ENCODE peak calls at places on chromosomes 6 and 20, in seven cellular contexts. T, N, Z, B, R, X and F are unnamed samples.

GRCh38 chr6:129102741-129103140 is 219.8 kb downstream of the LAMA2 start:
- DNase-seq in R (no peak), Z (no peak), N (no peak), B (peak; percentile 42), X (no peak), T (no peak), F (no peak)

GRCh38 chr6:44029489-44030185 is 97.6 kb downstream of the MRPL14 start:
- DNase-seq in R (peak; percentile 67), N (no peak), X (no peak), B (peak; percentile 77), T (no peak), Z (no peak), F (no peak)

GRCh38 chr6:47195251-47195650 is 114.5 kb downstream of the TNFRSF21 start:
- DNase-seq in T (no peak), B (peak; percentile 39), R (peak; percentile 33), Z (no peak), X (no peak), N (no peak), F (no peak)

GRCh38 chr6:1524040-1524480 is 85.7 kb upstream of the FOXC1 start:
- DNase-seq in T (peak; percentile 70), X (no peak), N (peak; percentile 91), R (peak; percentile 84), B (peak; percentile 33), Z (no peak), F (peak; percentile 61)

GRCh38 chr6:84766118-84766683 is 1.8 kb upstream of the TBX18 start:
- DNase-seq in B (no peak), R (no peak), T (no peak), Z (no peak), N (no peak), X (no peak), F (peak; percentile 50)

GRCh38 chr6:155264704-155265320 is 999 bp downstream of the CLDN20 start:
- DNase-seq in R (peak; percentile 73), N (no peak), X (no peak), B (no peak), Z (no peak), T (no peak), F (no peak)

GRCh38 chr6:35050291-35050987 is 90.7 kb downstream of the TCP11 start:
- DNase-seq in B (no peak), T (no peak), R (peak; percentile 11), X (no peak), Z (no peak), N (no peak), F (no peak)

GRCh38 chr6:77034161-77034560 is 429.1 kb downstream of the HTR1B start:
- DNase-seq in Z (no peak), R (no peak), B (peak; percentile 96), X (no peak), T (no peak), N (no peak), F (no peak)

GRCh38 chr6:65055545-65055944 is 651.5 kb downstream of the EYS start:
- DNase-seq in T (no peak), B (no peak), N (no peak), R (no peak), X (no peak), Z (no peak), F (no peak)

GRCh38 chr6:107082045-107082444 is 33.3 kb downstream of the BEND3 start:
- DNase-seq in Z (no peak), N (no peak), B (peak; percentile 31), R (no peak), X (peak; percentile 44), T (peak; percentile 11), F (no peak)

GRCh38 chr6:142271476-142271875 is 30.3 kb upstream of the ADGRG6 start:
- DNase-seq in R (no peak), X (no peak), N (no peak), T (no peak), Z (no peak), B (no peak), F (no peak)

GRCh38 chr6:148934534-148934933 is 187.7 kb downstream of the UST start:
- DNase-seq in R (no peak), B (peak; percentile 58), Z (no peak), X (no peak), T (no peak), N (no peak), F (no peak)

GRCh38 chr20:17947474-17947815 is 21.1 kb downstream of the SNX5 start:
- DNase-seq in T (no peak), X (no peak), R (no peak), N (no peak), B (no peak), Z (no peak), F (no peak)

GRCh38 chr6:97459986-97460385 is 177.0 kb upstream of the MMS22L start:
- DNase-seq in N (no peak), B (no peak), R (no peak), T (no peak), Z (no peak), X (no peak), F (no peak)

GRCh38 chr6:125986956-125987617 is 747 bp downstream of the TRMT11 start:
- DNase-seq in X (peak; percentile 63), R (peak; percentile 9), T (peak; percentile 37), B (peak; percentile 35), Z (peak; percentile 24), N (peak; percentile 27), F (no peak)

DNA sequence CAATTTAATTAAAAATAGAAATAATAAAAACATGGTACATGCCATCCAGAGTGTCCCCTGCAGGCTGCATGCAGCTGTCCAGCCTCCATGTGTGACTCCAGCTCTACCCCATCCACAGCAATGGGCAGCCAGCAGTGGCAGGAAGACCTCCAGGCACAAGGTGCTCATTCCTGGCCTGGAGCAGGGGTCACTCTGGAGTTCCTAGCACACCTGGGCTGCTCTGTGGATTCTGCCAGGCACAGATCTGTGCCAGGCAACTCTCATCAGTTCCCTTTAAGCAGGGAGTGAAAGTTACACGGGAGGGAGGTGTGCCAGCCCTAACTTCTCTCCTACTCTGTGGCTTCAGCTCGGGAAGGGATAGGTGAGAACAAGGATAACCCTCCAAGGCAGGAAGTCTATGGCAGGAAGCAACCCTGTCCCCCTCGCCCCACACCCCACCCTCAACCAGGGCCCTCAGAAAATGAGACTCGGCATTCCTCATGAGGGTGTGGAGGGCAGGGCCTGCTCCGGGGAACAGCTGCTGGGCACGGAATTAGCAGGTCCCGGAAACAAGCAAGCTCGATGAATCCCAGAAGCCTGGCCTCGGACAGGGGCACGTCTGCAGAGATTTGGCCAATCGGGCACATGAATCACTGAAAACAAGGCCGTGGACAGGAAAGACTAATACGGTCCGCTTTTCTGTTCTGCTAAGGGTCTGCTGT is 10.0 kb downstream of the JPH2 start:
- DNase-seq in N (no peak), B (no peak), Z (no peak), T (no peak), X (no peak), R (no peak), F (no peak)
- TF ChIP-seq RFX5 in N (no peak), B (no peak), Z (no peak), T (no peak), X (no peak), R (no peak), F (no peak)

DNA sequence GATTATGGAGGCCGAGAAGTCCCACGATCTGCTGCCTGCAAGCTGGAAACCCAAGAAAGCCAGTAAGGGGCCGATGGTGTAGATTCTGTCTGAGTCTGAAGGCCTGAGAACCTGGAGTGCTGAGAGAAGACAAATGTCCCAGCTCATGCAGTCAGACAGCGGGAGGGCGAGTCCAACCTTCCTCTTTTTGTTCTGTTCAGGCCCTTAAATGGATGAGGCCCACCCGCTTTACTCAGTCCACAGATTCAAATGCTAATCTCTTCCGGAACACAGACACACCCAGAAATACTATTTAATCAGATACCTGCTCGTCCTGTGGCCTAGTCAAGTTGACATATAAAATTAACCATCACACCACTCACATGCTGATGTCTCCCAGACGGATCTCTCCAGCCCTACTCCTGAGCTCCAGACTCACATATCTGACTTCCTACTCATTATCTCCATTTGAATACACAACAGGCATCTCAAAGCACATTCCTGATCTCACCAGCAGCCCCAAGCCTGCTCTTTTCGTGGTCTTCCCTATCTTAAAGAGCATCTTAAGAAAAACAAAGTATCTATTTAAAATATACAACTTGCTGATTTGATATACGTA is 26.7 kb upstream of the SRC start:
- DNase-seq in N (no peak), R (peak; percentile 45), Z (no peak), B (peak; percentile 66), T (no peak), X (no peak), F (no peak)
- TF ChIP-seq RFX5 in N (no peak), R (no peak), Z (no peak), B (no peak), T (no peak), X (no peak), F (no peak)

GRCh38 chr6:81906709-81907204 is 154.3 kb upstream of the TENT5A start:
- DNase-seq in T (no peak), X (no peak), Z (peak; percentile 44), B (no peak), R (no peak), N (no peak), F (no peak)

GRCh38 chr6:81909981-81910910 is 157.8 kb upstream of the TENT5A start:
- DNase-seq in R (no peak), B (peak; percentile 33), Z (no peak), N (no peak), X (no peak), T (no peak), F (no peak)

GRCh38 chr6:81906041-81906440 is 153.6 kb upstream of the TENT5A start:
- DNase-seq in Z (no peak), R (no peak), T (no peak), N (no peak), X (peak; percentile 55), B (no peak), F (no peak)

GRCh38 chr6:81911446-81911845 is 159.0 kb upstream of the TENT5A start:
- DNase-seq in R (no peak), X (no peak), N (no peak), B (no peak), T (no peak), Z (no peak), F (no peak)

DNA sequence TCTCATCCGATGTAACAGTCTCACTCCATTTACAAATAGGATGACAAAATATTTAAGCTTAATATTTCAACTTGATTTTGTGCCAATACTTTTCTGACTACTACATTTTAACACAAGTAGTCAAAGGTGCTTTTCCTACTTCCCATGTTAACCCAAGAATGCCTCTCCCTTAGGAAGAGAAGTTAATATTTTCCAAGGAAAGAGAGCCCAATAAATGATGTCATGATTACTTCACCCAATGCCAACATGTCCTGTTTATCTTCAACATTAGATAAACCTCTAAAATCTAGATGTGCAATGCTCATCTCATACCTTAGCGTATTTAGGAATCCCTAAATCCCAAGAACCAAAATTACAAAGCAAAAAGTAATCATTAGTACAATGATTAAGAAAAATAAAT is 156.7 kb upstream of the TENT5A start:
- DNase-seq in T (no peak), X (no peak), N (no peak), R (no peak), B (no peak), Z (no peak), F (no peak)
- TF ChIP-seq RFX5 in T (no peak), X (no peak), N (no peak), R (no peak), B (no peak), Z (no peak), F (no peak)

DNA sequence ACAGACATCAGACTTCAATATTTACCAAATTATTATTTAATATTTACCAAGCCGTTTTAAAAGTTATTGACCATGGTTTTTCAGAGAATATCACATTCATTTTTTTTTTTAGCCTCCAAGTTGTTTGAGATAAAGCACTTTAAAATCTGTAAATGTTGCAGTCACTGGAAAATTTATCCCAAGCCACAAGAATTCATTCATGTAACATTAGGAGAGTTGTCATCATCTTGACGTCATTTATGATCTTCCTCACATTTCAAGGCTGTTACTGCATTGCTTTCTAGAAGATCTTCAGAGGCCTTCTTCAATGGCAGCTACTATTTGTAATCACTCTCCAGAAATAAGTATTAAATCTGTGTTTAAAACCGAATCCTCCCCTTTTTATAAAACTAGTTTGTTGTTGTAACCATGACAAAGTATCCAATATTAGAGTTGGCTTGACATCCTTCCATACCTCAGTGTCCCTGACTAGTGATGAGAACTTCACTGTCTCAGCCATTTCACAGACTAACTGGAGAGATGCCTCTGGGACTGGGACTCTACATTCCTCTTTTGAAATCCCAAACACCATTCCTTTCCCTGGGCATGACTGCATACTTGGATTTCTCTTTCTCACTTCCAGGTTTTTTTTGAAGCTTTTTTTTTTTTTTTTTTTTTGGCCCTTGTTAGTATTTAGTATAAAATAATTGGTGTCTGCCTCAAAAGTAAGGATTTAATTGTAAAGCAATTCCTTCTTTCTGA is 100.1 kb downstream of the ZFAND3 start:
- DNase-seq in B (peak; percentile 92), N (no peak), R (no peak), X (no peak), Z (no peak), T (no peak), F (no peak)
- TF ChIP-seq RFX5 in B (no peak), N (no peak), R (no peak), X (no peak), Z (no peak), T (no peak), F (no peak)